ENCODE peak calls at places on chromosome 1, in eight cellular contexts. X is activated T-helper 9 cell treated with anti-CD3 and anti-CD28 coated beads, Interleukin-2, amount 50 U/mL, for 16 hours; Q is DMS79; Z is CD8-positive, alpha-beta T cell; D is memory B cell; I is stimulated activated CD8-positive, alpha-beta memory T cell treated with anti-CD3 and anti-CD28 coated beads, Interleukin-15, amount 100 ng/mL, for 48 hours; E is fibroblast of the aortic adventitia; N is left lung. V is an unnamed sample.

GRCh38 chr1:63046539-63046938 is 262.6 kb downstream of the ATG4C start:
- DNase-seq in X (no peak), Q (no peak), Z (no peak), E (no peak), N (no peak), I (no peak), D (no peak), V (no peak)

GRCh38 chr1:210143465-210144062 is 89.0 kb upstream of the SERTAD4 start:
- DNase-seq in X (peak; percentile 6), I (peak; percentile 5), E (peak; percentile 83), Q (no peak), Z (peak; percentile 19), N (peak; percentile 35), D (peak; percentile 26), V (peak; percentile 73)

GRCh38 chr1:41936107-41936506 is 17.4 kb upstream of the HIVEP3 start:
- DNase-seq in N (no peak), X (no peak), I (no peak), D (no peak), Q (peak; percentile 74), E (peak; percentile 54), Z (no peak), V (peak; percentile 37)

GRCh38 chr1:153629971-153630370 is 1.7 kb downstream of the S100A1 start:
- DNase-seq in E (no peak), X (no peak), N (no peak), Q (no peak), Z (no peak), I (no peak), D (no peak), V (no peak)

GRCh38 chr1:34500451-34500850 is 254.4 kb upstream of the GJB5 start:
- DNase-seq in Q (no peak), X (no peak), E (peak; percentile 19), Z (no peak), N (no peak), I (no peak), D (no peak), V (peak; percentile 13)

GRCh38 chr1:10975567-10976326 is 36.7 kb upstream of the TARDBP start:
- DNase-seq in E (peak; percentile 27), D (no peak), X (no peak), N (no peak), Q (no peak), Z (no peak), I (no peak), V (peak; percentile 93)

GRCh38 chr1:45569571-45569961 is 14.3 kb upstream of the NASP start:
- DNase-seq in Z (no peak), D (no peak), I (no peak), Q (no peak), X (no peak), N (no peak), E (no peak), V (no peak)

GRCh38 chr1:62045579-62045978 is 149.1 kb upstream of the L1TD1 start:
- DNase-seq in I (no peak), Z (no peak), X (no peak), N (no peak), E (no peak), Q (peak; percentile 63), D (no peak), V (peak; percentile 3)

GRCh38 chr1:146020058-146020738 is 1.3 kb downstream of the HJV start:
- DNase-seq in E (no peak), D (no peak), N (no peak), X (no peak), Z (no peak), I (no peak), Q (no peak), V (no peak)

GRCh38 chr1:56065729-56066128 is 513.6 kb downstream of the PLPP3 start:
- DNase-seq in N (no peak), X (no peak), I (no peak), D (no peak), Q (no peak), E (peak; percentile 23), Z (no peak), V (peak; percentile 84)

GRCh38 chr1:1779691-1780597 is 1.7 kb upstream of the NADK start:
- DNase-seq in Q (no peak), X (peak; percentile 15), I (peak; percentile 46), E (peak; percentile 78), D (peak; percentile 52), N (peak; percentile 86), Z (peak; percentile 51), V (peak; percentile 65)

GRCh38 chr1:182407724-182408123 is 7.3 kb upstream of the TEDDM1 start:
- DNase-seq in E (no peak), Z (no peak), X (no peak), N (no peak), Q (no peak), D (no peak), I (no peak), V (no peak)

GRCh38 chr1:227732586-227733308 is 2.4 kb downstream of the JMJD4 start:
- DNase-seq in E (no peak), D (no peak), Q (no peak), Z (no peak), I (no peak), N (no peak), X (no peak), V (no peak)

GRCh38 chr1:21670059-21670881 is 1.1 kb upstream of the RAP1GAP start:
- DNase-seq in Q (no peak), Z (no peak), I (no peak), E (peak; percentile 28), N (no peak), D (no peak), X (no peak), V (peak; percentile 54)

GRCh38 chr1:214861615-214862014 is 220.9 kb upstream of the KCNK2 start:
- DNase-seq in N (no peak), X (no peak), E (no peak), Q (no peak), Z (no peak), D (no peak), I (no peak), V (peak; percentile 35)

GRCh38 chr1:18537386-18538306 is 56.9 kb downstream of the KLHDC7A start:
- DNase-seq in E (no peak), D (no peak), X (no peak), Q (no peak), I (no peak), Z (no peak), N (no peak), V (no peak)

GRCh38 chr1:36924282-36924791 is 110.0 kb downstream of the GRIK3 start:
- DNase-seq in D (peak; percentile 20), X (no peak), N (no peak), E (peak; percentile 19), Q (peak; percentile 78), Z (peak; percentile 16), I (peak; percentile 4), V (peak; percentile 10)

GRCh38 chr1:97144527-97144926 is 422.9 kb downstream of the PTBP2 start:
- DNase-seq in Q (no peak), X (no peak), I (no peak), Z (no peak), E (peak; percentile 77), D (no peak), N (no peak), V (peak; percentile 47)

GRCh38 chr1:226813671-226814591 is 56.5 kb upstream of the PSEN2 start:
- DNase-seq in Z (no peak), I (no peak), Q (peak; percentile 4), D (no peak), X (no peak), E (no peak), N (no peak), V (no peak)

GRCh38 chr1:178031856-178032320 is 62.0 kb upstream of the RASAL2 start:
- DNase-seq in D (no peak), Q (no peak), I (no peak), N (no peak), X (no peak), Z (no peak), E (peak; percentile 97), V (peak; percentile 93)

GRCh38 chr1:91731815-91732214 is 154.1 kb downstream of the TGFBR3 start:
- DNase-seq in I (peak; percentile 66), D (no peak), Z (peak; percentile 13), Q (peak; percentile 15), N (no peak), E (peak; percentile 77), X (peak; percentile 31), V (peak; percentile 60)

GRCh38 chr1:85128296-85128695 is 72.5 kb downstream of the SYDE2 start:
- DNase-seq in Q (no peak), D (no peak), X (no peak), Z (no peak), I (no peak), N (no peak), E (peak; percentile 47), V (peak; percentile 78)

V was measured in AG10803.